ENCODE peak calls at places on chromosomes 2 and 18, in eight cellular contexts. Y is colonic mucosa, O is breast epithelium, D is left lung, L is upper lobe of right lung, H is lower lobe of right lung, C is heart left ventricle, S is BE2C. E is an unnamed sample.

GRCh38 chr2:191797937-191798873 is 48.7 kb downstream of the CAVIN2 start:
- DNase-seq in Y (no peak), O (no peak), D (no peak), L (no peak), H (no peak), C (no peak), S (no peak), E (no peak)

GRCh38 chr18:63071566-63072175 is 247.9 kb downstream of the BCL2 start:
- DNase-seq in Y (no peak), O (no peak), D (no peak), L (no peak), H (no peak), C (no peak), S (no peak), E (no peak)

GRCh38 chr2:69579561-69579960 is 64.0 kb downstream of the AAK1 start:
- DNase-seq in Y (no peak), O (no peak), D (no peak), L (no peak), H (no peak), C (no peak), S (no peak), E (no peak)

GRCh38 chr2:1990724-1991123 is 246.4 kb upstream of the PXDN start:
- DNase-seq in Y (no peak), O (no peak), D (no peak), L (no peak), H (no peak), C (peak; percentile 72), S (peak; percentile 88), E (no peak)

GRCh38 chr2:11068856-11069526 is 86.3 kb upstream of the SLC66A3 start:
- DNase-seq in Y (no peak), O (no peak), D (no peak), L (no peak), H (no peak), C (no peak), S (no peak), E (no peak)

GRCh38 chr18:76524900-76525698 is 30.1 kb upstream of the ZNF516 start:
- DNase-seq in Y (no peak), O (no peak), D (no peak), L (no peak), H (no peak), C (no peak), S (no peak), E (no peak)

GRCh38 chr18:75036941-75037516 is 171.9 kb downstream of the PTGR3 start:
- DNase-seq in Y (no peak), O (no peak), D (no peak), L (no peak), H (no peak), C (no peak), S (no peak), E (no peak)

GRCh38 chr2:67560818-67561221 is 163.7 kb downstream of the ETAA1 start:
- DNase-seq in Y (no peak), O (no peak), D (no peak), L (no peak), H (no peak), C (no peak), S (peak; percentile 37), E (no peak)

GRCh38 chr2:172806426-172807008 is 70.9 kb downstream of the RAPGEF4 start:
- DNase-seq in Y (no peak), O (no peak), D (no peak), L (no peak), H (no peak), C (no peak), S (no peak), E (peak; percentile 14)

GRCh38 chr18:76687271-76688006 is 134.9 kb upstream of the ZNF236 start:
- DNase-seq in Y (no peak), O (no peak), D (no peak), L (no peak), H (no peak), C (no peak), S (no peak), E (no peak)

GRCh38 chr18:49561377-49562193 is at the start of gene LIPG:
- DNase-seq in Y (peak; percentile 93), O (peak; percentile 41), D (peak; percentile 60), L (peak; percentile 69), H (peak; percentile 58), C (peak; percentile 69), S (no peak), E (no peak)

GRCh38 chr2:149094217-149095015 is 55.9 kb downstream of the LYPD6B start:
- DNase-seq in Y (no peak), O (no peak), D (no peak), L (no peak), H (no peak), C (no peak), S (no peak), E (no peak)

GRCh38 chr18:12238861-12239260 is 15.3 kb upstream of the CIDEA start:
- DNase-seq in Y (no peak), O (no peak), D (no peak), L (no peak), H (no peak), C (no peak), S (no peak), E (no peak)

GRCh38 chr18:12236934-12237832 is 17.0 kb upstream of the CIDEA start:
- DNase-seq in Y (peak; percentile 75), O (peak; percentile 46), D (peak; percentile 63), L (peak; percentile 89), H (peak; percentile 75), C (peak; percentile 87), S (peak; percentile 71), E (peak; percentile 69)

GRCh38 chr18:12233378-12233777 is 20.8 kb upstream of the CIDEA start:
- DNase-seq in Y (no peak), O (no peak), D (no peak), L (no peak), H (no peak), C (no peak), S (no peak), E (no peak)

GRCh38 chr18:12234451-12235190 is 19.5 kb upstream of the CIDEA start:
- DNase-seq in Y (no peak), O (no peak), D (no peak), L (no peak), H (no peak), C (no peak), S (no peak), E (no peak)

GRCh38 chr18:12236141-12236540 is 18.0 kb upstream of the CIDEA start:
- DNase-seq in Y (no peak), O (no peak), D (no peak), L (no peak), H (no peak), C (no peak), S (no peak), E (no peak)
- H3K4me1 ChIP-seq in Y (no peaks in the 10 kb centered on the region), O (no peaks in the 10 kb centered on the region), D (no peaks in the 10 kb centered on the region), L (no peaks in the 10 kb centered on the region), H (peaks cover 6% of the 10 kb centered on the region), C (peaks cover 5% of the 10 kb centered on the region), S (no peaks in the 10 kb centered on the region), E (no peaks in the 10 kb centered on the region)

GRCh38 chr2:3172265-3172935 is 205.2 kb downstream of the EIPR1 start:
- DNase-seq in Y (no peak), O (no peak), D (no peak), L (no peak), H (peak; percentile 24), C (no peak), S (no peak), E (no peak)

GRCh38 chr2:3173031-3173430 is 204.6 kb downstream of the EIPR1 start:
- DNase-seq in Y (no peak), O (no peak), D (no peak), L (peak; percentile 35), H (peak; percentile 28), C (no peak), S (no peak), E (no peak)

GRCh38 chr2:3169106-3169870 is 208.3 kb downstream of the EIPR1 start:
- DNase-seq in Y (no peak), O (no peak), D (no peak), L (peak; percentile 29), H (peak; percentile 24), C (no peak), S (no peak), E (no peak)

GRCh38 chr2:3171564-3172264 is 205.9 kb downstream of the EIPR1 start:
- DNase-seq in Y (no peak), O (no peak), D (no peak), L (no peak), H (peak; percentile 35), C (no peak), S (no peak), E (no peak)

DNA sequence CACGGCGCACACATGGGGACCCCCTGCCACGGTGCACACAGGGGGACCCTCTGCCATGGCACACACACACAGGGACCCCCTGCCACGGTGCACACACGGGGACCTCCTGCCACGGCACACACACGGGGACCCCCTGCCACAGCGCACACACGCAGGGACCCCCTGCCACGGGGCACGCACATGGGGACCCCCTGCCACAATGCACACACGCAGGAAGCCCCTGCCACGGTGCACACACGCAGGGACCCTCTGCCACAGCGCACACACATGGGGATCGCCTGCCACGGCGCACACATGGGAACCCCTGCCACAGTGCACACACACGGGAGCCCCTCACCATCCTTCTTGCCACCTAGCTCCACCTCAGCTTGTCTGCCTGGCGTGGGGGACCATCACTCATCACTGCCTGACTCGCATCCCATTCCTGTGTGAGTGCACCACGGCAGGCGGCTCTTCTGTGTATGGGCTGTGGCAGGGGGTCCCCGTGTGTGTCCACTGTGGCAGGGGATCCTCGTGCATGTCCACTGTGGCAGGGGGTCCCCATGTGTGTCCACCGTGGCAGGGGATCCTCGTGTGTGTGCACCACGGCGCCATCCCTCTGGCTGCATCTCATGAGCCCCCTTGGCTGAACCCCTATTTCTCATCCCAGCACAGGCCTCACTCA is 206.7 kb downstream of the EIPR1 start:
- DNase-seq in Y (no peak), O (no peak), D (no peak), L (no peak), H (peak; percentile 41), C (no peak), S (no peak), E (no peak)
- H3K27me3 ChIP-seq in Y (no peaks in the 10 kb centered on the region), O (no peaks in the 10 kb centered on the region), D (no peaks in the 10 kb centered on the region), L (no peaks in the 10 kb centered on the region), H (no peaks in the 10 kb centered on the region), C (no peaks in the 10 kb centered on the region), S (no peaks in the 10 kb centered on the region), E (no peaks in the 10 kb centered on the region)

GRCh38 chr2:223989206-223989859 is 32.1 kb downstream of the MRPL44 start:
- DNase-seq in Y (peak; percentile 56), O (no peak), D (no peak), L (no peak), H (no peak), C (no peak), S (no peak), E (no peak)
- H3K36me3 ChIP-seq in Y (no peaks in the 10 kb centered on the region), O (no peaks in the 10 kb centered on the region), D (no peaks in the 10 kb centered on the region), L (no peaks in the 10 kb centered on the region), H (no peaks in the 10 kb centered on the region), C (peaks cover 46% of the 10 kb centered on the region), S (no peaks in the 10 kb centered on the region), E (no peaks in the 10 kb centered on the region)

GRCh38 chr2:168641636-168642035 is 160.8 kb upstream of the NOSTRIN start:
- DNase-seq in Y (no peak), O (no peak), D (no peak), L (no peak), H (no peak), C (no peak), S (no peak), E (no peak)

GRCh38 chr2:168639501-168639900 is 162.9 kb upstream of the NOSTRIN start:
- DNase-seq in Y (peak; percentile 73), O (no peak), D (peak; percentile 40), L (no peak), H (no peak), C (no peak), S (peak; percentile 19), E (no peak)

GRCh38 chr2:168642873-168643272 is 159.6 kb upstream of the NOSTRIN start:
- DNase-seq in Y (no peak), O (no peak), D (no peak), L (no peak), H (no peak), C (no peak), S (no peak), E (no peak)

GRCh38 chr2:168640039-168640438 is 162.4 kb upstream of the NOSTRIN start:
- DNase-seq in Y (no peak), O (no peak), D (no peak), L (no peak), H (no peak), C (no peak), S (no peak), E (no peak)

GRCh38 chr2:168639024-168639423 is 163.4 kb upstream of the NOSTRIN start:
- DNase-seq in Y (no peak), O (no peak), D (no peak), L (no peak), H (no peak), C (no peak), S (no peak), E (no peak)
- H3K4me1 ChIP-seq in Y (peaks cover 10% of the 10 kb centered on the region), O (no peaks in the 10 kb centered on the region), D (peaks cover 16% of the 10 kb centered on the region), L (no peaks in the 10 kb centered on the region), H (peaks cover 12% of the 10 kb centered on the region), C (peaks cover 68% of the 10 kb centered on the region), S (peaks cover 5% of the 10 kb centered on the region), E (no peaks in the 10 kb centered on the region)